ENCODE peak calls at places on chromosomes 3 and 15, in seven cellular contexts. I is stimulated activated CD4-positive, alpha-beta T cell treated with anti-CD3 and anti-CD28 coated beads, Interleukin-4, amount 100 ng/mL, for 48 hours; U is NAMALWA; F is RWPE1; V is NCI-H1092; P is left lung; M is activated CD8-positive, alpha-beta T cell treated with anti-CD3 and anti-CD28 coated beads for 36 hours. Z is an unnamed sample.

GRCh38 chr3:81886081-81886480 is 124.6 kb upstream of the GBE1 start:
- DNase-seq in I (no peak), U (no peak), F (no peak), V (no peak), P (no peak), M (no peak), Z (no peak)

GRCh38 chr3:141625506-141625905 is 112.6 kb upstream of the RNF7 start:
- DNase-seq in I (no peak), U (no peak), F (peak), V (no peak), P (no peak), M (no peak), Z (peak)

GRCh38 chr15:48282186-48282585 is 49.0 kb upstream of the DUT start:
- DNase-seq in I (no peak), U (no peak), F (no peak), V (no peak), P (no peak), M (no peak), Z (no peak)

GRCh38 chr3:32969656-32970055 is 18.2 kb downstream of the CCR4 start:
- DNase-seq in I (no peak), U (no peak), F (no peak), V (peak), P (peak), M (no peak), Z (no peak)

GRCh38 chr3:52220380-52221026 is 4.9 kb downstream of the TLR9 start:
- DNase-seq in I (peak), U (peak), F (peak), V (peak), P (peak), M (peak), Z (peak)

GRCh38 chr15:63372018-63372705 is 9.5 kb downstream of the CA12 start:
- DNase-seq in I (peak), U (no peak), F (peak), V (no peak), P (peak), M (peak), Z (peak)

GRCh38 chr3:145767909-145768308 is 393.1 kb downstream of the PLOD2 start:
- DNase-seq in I (no peak), U (peak), F (no peak), V (no peak), P (no peak), M (no peak), Z (no peak)

GRCh38 chr3:20078194-20078709 is 38.0 kb downstream of the KAT2B start:
- DNase-seq in I (no peak), U (no peak), F (no peak), V (no peak), P (no peak), M (no peak), Z (no peak)

GRCh38 chr3:160192310-160192709 is 32.9 kb upstream of the C3orf80 start:
- DNase-seq in I (no peak), U (no peak), F (no peak), V (no peak), P (no peak), M (no peak), Z (no peak)

GRCh38 chr15:47576921-47577474 is 140.3 kb upstream of the SEMA6D start:
- DNase-seq in I (no peak), U (no peak), F (no peak), V (no peak), P (no peak), M (no peak), Z (no peak)

GRCh38 chr3:149783576-149783975 is 8.8 kb downstream of the ANKUB1 start:
- DNase-seq in I (no peak), U (peak), F (peak), V (no peak), P (no peak), M (no peak), Z (peak)

GRCh38 chr15:100572362-100572983 is 29.5 kb downstream of the LINS1 start:
- DNase-seq in I (no peak), U (peak), F (peak), V (no peak), P (no peak), M (no peak), Z (no peak)

GRCh38 chr15:90883526-90883931 is 775 bp upstream of the FES start:
- DNase-seq in I (no peak), U (no peak), F (no peak), V (no peak), P (no peak), M (no peak), Z (no peak)

GRCh38 chr15:48040166-48040817 is 80.5 kb upstream of the SLC24A5 start:
- DNase-seq in I (no peak), U (no peak), F (peak), V (no peak), P (no peak), M (peak), Z (peak)

Z was measured in mammary epithelial cell.